ENCODE peak calls at places on chromosomes 12 and 14, in four cellular contexts. J is fibroblast of lung, T is HCT116, L is endothelial cell of umbilical vein. F is an unnamed sample.

GRCh38 chr12:4943067-4943937 is 33.6 kb downstream of the KCNA1 start:
- DNase-seq in J (no peak), T (no peak), L (no peak), F (no peak)

GRCh38 chr12:99413751-99414150 is 233.8 kb upstream of the GARIN6 start:
- DNase-seq in J (no peak), T (no peak), L (no peak), F (no peak)

GRCh38 chr12:14905269-14906004 is 19.8 kb upstream of the MGP start:
- DNase-seq in J (peak; percentile 19), T (no peak), L (peak; percentile 99), F (no peak)

GRCh38 chr12:55780695-55781094 is 36.8 kb downstream of the SARNP start:
- DNase-seq in J (no peak), T (no peak), L (no peak), F (no peak)

GRCh38 chr14:89283327-89284060 is 133.5 kb downstream of the FOXN3 start:
- DNase-seq in J (no peak), T (no peak), L (no peak), F (peak; percentile 51)

GRCh38 chr12:120055231-120055630 is 61.3 kb downstream of the RAB35 start:
- DNase-seq in J (no peak), T (no peak), L (no peak), F (no peak)

GRCh38 chr12:11863988-11864387 is 206.8 kb upstream of the BCL2L14 start:
- DNase-seq in J (no peak), T (no peak), L (peak; percentile 89), F (no peak)

GRCh38 chr12:104702565-104703139 is 245.9 kb downstream of the CHST11 start:
- DNase-seq in J (no peak), T (no peak), L (no peak), F (no peak)

GRCh38 chr12:75561921-75562320 is 50.5 kb upstream of the KRR1 start:
- DNase-seq in J (no peak), T (no peak), L (no peak), F (peak; percentile 29)

GRCh38 chr14:53458368-53458814 is 305.3 kb upstream of the DDHD1 start:
- DNase-seq in J (peak; percentile 52), T (peak; percentile 87), L (peak; percentile 53), F (no peak)

GRCh38 chr12:57152408-57153038 is 5.1 kb upstream of the LRP1-AS start:
- DNase-seq in J (peak; percentile 74), T (no peak), L (no peak), F (no peak)

GRCh38 chr14:35347323-35348043 is 55.3 kb downstream of the PSMA6 start:
- DNase-seq in J (no peak), T (no peak), L (no peak), F (peak; percentile 29)

GRCh38 chr14:30874999-30875787 is 834 bp downstream of the COCH start:
- DNase-seq in J (no peak), T (no peak), L (peak; percentile 19), F (no peak)

GRCh38 chr12:46549527-46550265 is 177.1 kb upstream of the SLC38A2 start:
- DNase-seq in J (peak; percentile 96), T (peak; percentile 84), L (peak; percentile 61), F (no peak)

GRCh38 chr12:54261817-54262402 is 18.0 kb downstream of the CBX5 start:
- DNase-seq in J (no peak), T (no peak), L (no peak), F (no peak)

DNA sequence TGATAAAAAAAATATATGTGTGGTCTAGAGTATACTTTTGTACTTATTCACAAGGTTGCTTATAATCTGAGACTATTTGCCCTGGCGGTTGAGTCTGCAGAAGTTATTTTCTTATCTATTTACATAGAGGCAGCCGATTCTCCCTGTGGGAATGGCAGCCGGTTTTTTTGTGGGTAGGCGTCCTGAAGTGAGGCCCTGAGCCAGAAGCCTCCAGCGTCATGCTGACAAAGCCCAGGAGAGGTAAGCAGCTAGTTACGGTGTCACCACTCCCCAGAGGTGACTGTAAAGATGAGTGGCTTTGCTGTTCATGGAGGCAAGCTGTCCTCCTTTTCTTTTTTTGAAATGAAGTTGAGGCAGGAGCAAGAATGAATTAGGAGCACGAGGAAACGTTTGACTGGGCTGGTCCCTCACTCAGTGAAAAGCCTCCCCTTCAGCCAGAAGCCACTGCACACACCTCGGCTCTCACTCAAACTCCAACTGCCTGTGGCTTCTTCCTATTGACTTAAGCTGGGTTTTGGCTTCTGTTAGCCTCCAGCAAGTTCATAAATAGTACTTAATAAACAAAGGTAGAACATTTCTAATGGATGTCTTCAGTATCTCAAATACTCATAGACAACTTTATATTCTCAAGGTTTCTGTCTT is 21.5 kb downstream of the PAX9 start:
- DNase-seq in J (no peak), T (no peak), L (no peak), F (no peak)
- TF ChIP-seq EZH2 in J (no peak), T (no peak), L (no peak), F (no peak)

GRCh38 chr12:88243886-88244491 is 101.9 kb downstream of the TMTC3 start:
- DNase-seq in J (peak; percentile 25), T (no peak), L (no peak), F (no peak)

GRCh38 chr12:88242939-88243338 is 100.8 kb downstream of the TMTC3 start:
- DNase-seq in J (no peak), T (no peak), L (no peak), F (no peak)

GRCh38 chr12:88245905-88246304 is 103.8 kb downstream of the TMTC3 start:
- DNase-seq in J (no peak), T (no peak), L (no peak), F (no peak)

GRCh38 chr12:88238406-88238805 is 96.3 kb downstream of the TMTC3 start:
- DNase-seq in J (no peak), T (no peak), L (no peak), F (no peak)

GRCh38 chr12:88242161-88242925 is 100.2 kb downstream of the TMTC3 start:
- DNase-seq in J (peak; percentile 99), T (peak; percentile 87), L (peak; percentile 89), F (no peak)
- H3K27ac ChIP-seq in J (peak overlapping the region; percentile 80), T (no peak overlapping the region), L (peak overlapping the region; percentile 80), F (no peak overlapping the region)

GRCh38 chr14:52333108-52333507 is 19.0 kb downstream of the PTGER2 start:
- DNase-seq in J (no peak), T (no peak), L (no peak), F (no peak)
- TF ChIP-seq EZH2 in J (no peak), T (no peak), L (no peak), F (no peak)

GRCh38 chr12:107493135-107493494 is 192.5 kb upstream of the PWP1 start:
- DNase-seq in J (no peak), T (no peak), L (no peak), F (no peak)
- H3K27ac ChIP-seq in J (no peak overlapping the region), T (no peak overlapping the region), L (no peak overlapping the region), F (no peak overlapping the region)

GRCh38 chr12:117098071-117098360 is 1.2 kb downstream of the TESC start:
- DNase-seq in J (no peak), T (no peak), L (no peak), F (no peak)

GRCh38 chr12:117097159-117097558 is 2.1 kb downstream of the TESC start:
- DNase-seq in J (no peak), T (no peak), L (no peak), F (no peak)

GRCh38 chr12:117098361-117099217 is 627 bp downstream of the TESC start:
- DNase-seq in J (no peak), T (no peak), L (no peak), F (peak; percentile 39)

GRCh38 chr12:117093918-117094630 is 5.1 kb downstream of the TESC start:
- DNase-seq in J (no peak), T (no peak), L (no peak), F (no peak)

DNA sequence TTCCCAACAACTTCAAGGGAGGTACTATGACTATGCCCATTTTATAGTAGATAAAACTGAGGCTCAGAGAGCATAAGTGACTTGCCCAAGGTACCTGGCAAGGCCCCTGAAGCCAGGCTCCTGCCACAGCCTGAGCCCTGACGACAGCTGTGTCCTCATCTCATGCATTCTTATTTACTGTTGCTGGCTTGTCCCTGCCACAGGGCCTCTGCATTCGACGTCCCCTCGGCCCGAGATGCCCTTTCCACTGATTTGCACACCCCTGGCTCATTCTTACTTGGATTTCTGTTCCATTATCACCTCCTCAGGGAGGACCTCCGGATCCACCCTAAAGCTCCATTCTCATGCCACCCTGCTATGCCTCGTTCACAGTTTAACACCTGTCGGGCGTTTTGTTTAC is 2.6 kb downstream of the TESC start:
- DNase-seq in J (no peak), T (no peak), L (no peak), F (no peak)
- TF ChIP-seq EZH2 in J (peak; percentile 58), T (no peak), L (no peak), F (no peak)

GRCh38 chr14:104585966-104586702 is 6.6 kb downstream of the C14orf180 start:
- DNase-seq in J (no peak), T (no peak), L (no peak), F (no peak)

GRCh38 chr14:104586832-104587620 is 7.5 kb downstream of the C14orf180 start:
- DNase-seq in J (no peak), T (no peak), L (no peak), F (no peak)

GRCh38 chr14:104582649-104583048 is 3.1 kb downstream of the C14orf180 start:
- DNase-seq in J (no peak), T (no peak), L (no peak), F (no peak)

GRCh38 chr14:104583424-104584114 is 4.0 kb downstream of the C14orf180 start:
- DNase-seq in J (no peak), T (no peak), L (no peak), F (no peak)

DNA sequence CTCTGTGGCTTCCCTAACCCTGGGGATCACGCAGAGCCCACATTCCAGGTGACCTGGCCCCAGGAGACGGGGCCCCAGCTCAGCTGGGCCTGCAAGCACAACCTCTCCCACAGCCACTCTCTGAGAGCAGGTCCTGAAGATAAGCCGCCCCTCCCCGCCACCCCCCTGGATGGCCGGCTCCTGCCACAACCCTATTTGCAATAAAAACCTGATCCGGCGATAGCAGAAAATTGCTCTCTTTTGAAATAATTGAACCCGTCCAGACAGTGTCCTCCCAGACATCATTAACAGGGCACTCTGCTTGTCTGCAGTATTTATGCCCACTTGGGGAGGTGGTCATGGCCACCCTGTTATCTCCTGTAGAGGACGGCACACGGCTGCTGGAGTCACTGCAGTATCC is 5.0 kb downstream of the C14orf180 start:
- DNase-seq in J (no peak), T (no peak), L (no peak), F (no peak)
- H3K27ac ChIP-seq in J (no peak overlapping the region), T (no peak overlapping the region), L (no peak overlapping the region), F (no peak overlapping the region)

F was measured in DND-41.